ENCODE peak calls at places on chromosome 15, in eight cellular contexts. One of them, this sample, is unnamed.
A peak's percentile ranks its signal among the peaks of the same experiment; 100 is the strongest.

GRCh38 chr15:48309740-48310139 is 21.5 kb upstream of the DUT start:
- DNase-seq in cardiac fibroblast: no peak
- DNase-seq in ovary: no peak
- DNase-seq in left cardiac atrium: no peak
- DNase-seq in A172: no peak
- DNase-seq in stimulated activated CD4-positive, alpha-beta T cell treated with anti-CD3 and anti-CD28 coated beads, Interleukin-4, amount 100 ng/mL, for 24 hours: no peak
- DNase-seq in KBM-7: no peak
- DNase-seq in iris pigment epithelial cell: no peak
- DNase-seq in this sample: no peak

GRCh38 chr15:31472636-31473383 is 146.2 kb downstream of the KLF13 start:
- DNase-seq in iris pigment epithelial cell: peak; percentile 68
- DNase-seq in KBM-7: peak; percentile 40
- DNase-seq in stimulated activated CD4-positive, alpha-beta T cell treated with anti-CD3 and anti-CD28 coated beads, Interleukin-4, amount 100 ng/mL, for 24 hours: peak; percentile 56
- DNase-seq in cardiac fibroblast: peak; percentile 53
- DNase-seq in left cardiac atrium: no peak
- DNase-seq in ovary: no peak
- DNase-seq in A172: no peak
- DNase-seq in this sample: no peak

GRCh38 chr15:29925227-29926082 is 103.2 kb upstream of the TJP1 start:
- DNase-seq in ovary: peak; percentile 46
- DNase-seq in cardiac fibroblast: peak; percentile 89
- DNase-seq in KBM-7: peak; percentile 64
- DNase-seq in A172: peak; percentile 77
- DNase-seq in stimulated activated CD4-positive, alpha-beta T cell treated with anti-CD3 and anti-CD28 coated beads, Interleukin-4, amount 100 ng/mL, for 24 hours: peak; percentile 20
- DNase-seq in iris pigment epithelial cell: peak; percentile 88
- DNase-seq in left cardiac atrium: peak; percentile 78
- DNase-seq in this sample: peak; percentile 84

GRCh38 chr15:77597804-77598453 is 34.8 kb downstream of the LINGO1 start:
- DNase-seq in cardiac fibroblast: no peak
- DNase-seq in left cardiac atrium: no peak
- DNase-seq in A172: no peak
- DNase-seq in KBM-7: peak; percentile 48
- DNase-seq in iris pigment epithelial cell: no peak
- DNase-seq in stimulated activated CD4-positive, alpha-beta T cell treated with anti-CD3 and anti-CD28 coated beads, Interleukin-4, amount 100 ng/mL, for 24 hours: no peak
- DNase-seq in ovary: no peak
- DNase-seq in this sample: no peak

GRCh38 chr15:41564286-41564959 is 5.4 kb downstream of the TYRO3 start:
- DNase-seq in left cardiac atrium: no peak
- DNase-seq in stimulated activated CD4-positive, alpha-beta T cell treated with anti-CD3 and anti-CD28 coated beads, Interleukin-4, amount 100 ng/mL, for 24 hours: no peak
- DNase-seq in A172: peak; percentile 22
- DNase-seq in KBM-7: no peak
- DNase-seq in iris pigment epithelial cell: no peak
- DNase-seq in ovary: peak; percentile 90
- DNase-seq in cardiac fibroblast: peak; percentile 64
- DNase-seq in this sample: no peak

GRCh38 chr15:39232512-39232911 is 348.4 kb upstream of the THBS1 start:
- DNase-seq in A172: peak; percentile 53
- DNase-seq in stimulated activated CD4-positive, alpha-beta T cell treated with anti-CD3 and anti-CD28 coated beads, Interleukin-4, amount 100 ng/mL, for 24 hours: no peak
- DNase-seq in KBM-7: no peak
- DNase-seq in ovary: no peak
- DNase-seq in iris pigment epithelial cell: peak; percentile 87
- DNase-seq in left cardiac atrium: no peak
- DNase-seq in cardiac fibroblast: peak; percentile 47
- DNase-seq in this sample: peak; percentile 4

GRCh38 chr15:101807345-101807945 is 4.1 kb downstream of the OR4F6 start:
- DNase-seq in stimulated activated CD4-positive, alpha-beta T cell treated with anti-CD3 and anti-CD28 coated beads, Interleukin-4, amount 100 ng/mL, for 24 hours: no peak
- DNase-seq in iris pigment epithelial cell: peak; percentile 7
- DNase-seq in KBM-7: peak; percentile 5
- DNase-seq in left cardiac atrium: no peak
- DNase-seq in cardiac fibroblast: no peak
- DNase-seq in ovary: no peak
- DNase-seq in A172: peak; percentile 64
- DNase-seq in this sample: no peak

GRCh38 chr15:90873998-90874605 is 5.7 kb downstream of the FURIN start:
- DNase-seq in A172: no peak
- DNase-seq in iris pigment epithelial cell: peak; percentile 44
- DNase-seq in stimulated activated CD4-positive, alpha-beta T cell treated with anti-CD3 and anti-CD28 coated beads, Interleukin-4, amount 100 ng/mL, for 24 hours: no peak
- DNase-seq in cardiac fibroblast: peak; percentile 35
- DNase-seq in ovary: peak; percentile 30
- DNase-seq in left cardiac atrium: no peak
- DNase-seq in KBM-7: peak; percentile 45
- DNase-seq in this sample: peak; percentile 73

GRCh38 chr15:76998661-76999285 is 3.8 kb downstream of the PSTPIP1 start:
- DNase-seq in left cardiac atrium: no peak
- DNase-seq in ovary: no peak
- DNase-seq in cardiac fibroblast: no peak
- DNase-seq in iris pigment epithelial cell: no peak
- DNase-seq in KBM-7: no peak
- DNase-seq in stimulated activated CD4-positive, alpha-beta T cell treated with anti-CD3 and anti-CD28 coated beads, Interleukin-4, amount 100 ng/mL, for 24 hours: no peak
- DNase-seq in A172: no peak
- DNase-seq in this sample: no peak